ENCODE peak calls at places on chromosome 9, in eight cellular contexts. I is mammary epithelial cell, R is fibroblast of lung, Q is GM23248, G is PC-3, X is K562, V is HepG2, M is neural progenitor cell. N is an unnamed sample.

GRCh38 chr9:90505695-90506094 is 136.9 kb downstream of the DIRAS2 start:
- DNase-seq in R (no peak), M (no peak), I (no peak), Q (no peak), G (no peak), V (no peak), X (no peak), N (no peak)

GRCh38 chr9:127509261-127509954 is 58.1 kb downstream of the LRSAM1 start:
- DNase-seq in R (no peak), Q (no peak), M (no peak), I (no peak), V (no peak), G (no peak), X (peak; percentile 50), N (no peak)

GRCh38 chr9:120877276-120878034 is 467 bp upstream of the PHF19 start:
- DNase-seq in Q (peak; percentile 72), G (peak; percentile 76), X (peak; percentile 100), M (peak; percentile 83), I (peak; percentile 35), R (peak; percentile 55), V (peak; percentile 54), N (peak; percentile 83)

GRCh38 chr9:6106576-6107339 is 91.3 kb upstream of the RANBP6 start:
- DNase-seq in X (no peak), R (peak; percentile 2), V (peak; percentile 25), G (peak; percentile 60), M (peak; percentile 65), Q (peak; percentile 71), I (peak; percentile 70), N (peak; percentile 90)

GRCh38 chr9:33791117-33791516 is 4.2 kb upstream of the PRSS3 start:
- DNase-seq in M (no peak), G (peak; percentile 87), I (peak; percentile 70), R (peak; percentile 33), X (no peak), Q (peak; percentile 87), V (no peak), N (no peak)

GRCh38 chr9:90805006-90805993 is 3.7 kb downstream of the SYK start:
- DNase-seq in I (no peak), Q (no peak), M (no peak), X (no peak), V (no peak), G (no peak), R (no peak), N (no peak)

GRCh38 chr9:124685217-124685616 is 85.9 kb downstream of the NR6A1 start:
- DNase-seq in X (no peak), V (no peak), M (no peak), I (no peak), Q (no peak), R (peak; percentile 25), G (no peak), N (no peak)

GRCh38 chr9:134288731-134289130 is 37.5 kb upstream of the RXRA start:
- DNase-seq in X (no peak), M (no peak), I (no peak), Q (no peak), G (no peak), R (no peak), V (no peak), N (no peak)

GRCh38 chr9:89576404-89576824 is 28.4 kb upstream of the GADD45G start:
- DNase-seq in I (no peak), X (peak; percentile 10), G (peak; percentile 48), Q (peak; percentile 25), M (peak; percentile 27), V (peak; percentile 32), R (peak; percentile 13), N (peak; percentile 51)

GRCh38 chr9:16421534-16421933 is 448.9 kb downstream of the BNC2 start:
- DNase-seq in G (no peak), X (no peak), R (peak; percentile 63), M (no peak), V (no peak), Q (no peak), I (no peak), N (no peak)

GRCh38 chr9:133144142-133144886 is 19.4 kb downstream of the GBGT1 start:
- DNase-seq in I (peak; percentile 52), M (peak; percentile 91), R (peak; percentile 32), X (peak; percentile 74), Q (peak; percentile 86), V (peak; percentile 81), G (peak; percentile 85), N (peak; percentile 97)

GRCh38 chr9:127194881-127195713 is 69.5 kb upstream of the GARNL3 start:
- DNase-seq in I (peak; percentile 54), Q (peak; percentile 70), X (no peak), R (peak; percentile 20), G (peak; percentile 80), V (peak; percentile 79), M (no peak), N (no peak)

GRCh38 chr9:119955276-119955675 is 586.0 kb upstream of the BRINP1 start:
- DNase-seq in Q (peak; percentile 66), G (no peak), X (no peak), R (peak; percentile 30), I (no peak), V (no peak), M (no peak), N (no peak)

GRCh38 chr9:110180713-110181434 is 27.1 kb downstream of the C9orf152 start:
- DNase-seq in Q (peak; percentile 86), G (peak; percentile 79), I (peak; percentile 68), V (peak; percentile 83), M (no peak), R (peak; percentile 79), X (no peak), N (peak; percentile 67)

GRCh38 chr9:30765318-30765717 is 1619.1 kb upstream of the ACO1 start:
- DNase-seq in X (no peak), Q (no peak), I (no peak), R (no peak), G (no peak), V (no peak), M (no peak), N (no peak)

GRCh38 chr9:101469026-101469425 is 33.5 kb upstream of the ALDOB start:
- DNase-seq in I (no peak), M (no peak), X (no peak), G (no peak), Q (no peak), R (peak; percentile 12), V (no peak), N (no peak)

GRCh38 chr9:20904995-20905394 is 126.4 kb downstream of the HACD4 start:
- DNase-seq in V (no peak), G (no peak), X (no peak), M (no peak), R (no peak), I (no peak), Q (no peak), N (no peak)
- TF ChIP-seq EZH2 in V (no peak), G (no peak), X (no peak), M (no peak), R (no peak), I (no peak), Q (no peak), N (no peak)

GRCh38 chr9:13786131-13786530 is 506.6 kb upstream of the MPDZ start:
- DNase-seq in M (no peak), I (no peak), R (peak; percentile 86), G (no peak), V (no peak), Q (peak; percentile 32), X (no peak), N (no peak)
- H3K27ac ChIP-seq in M (no peak overlapping the region), I (no peak overlapping the region), R (no peak overlapping the region), G (no peak overlapping the region), V (no peak overlapping the region), Q (no peak overlapping the region), X (no peak overlapping the region), N (no peak overlapping the region)

GRCh38 chr9:14314929-14315753 is 1.2 kb upstream of the NFIB start:
- DNase-seq in R (peak; percentile 90), I (peak; percentile 85), V (peak; percentile 38), X (peak; percentile 70), M (peak; percentile 60), G (peak; percentile 85), Q (peak; percentile 69), N (peak; percentile 29)
- TF ChIP-seq EZH2 in R (no peak), I (no peak), V (no peak), X (no peak), M (no peak), G (no peak), Q (no peak), N (no peak)

DNA sequence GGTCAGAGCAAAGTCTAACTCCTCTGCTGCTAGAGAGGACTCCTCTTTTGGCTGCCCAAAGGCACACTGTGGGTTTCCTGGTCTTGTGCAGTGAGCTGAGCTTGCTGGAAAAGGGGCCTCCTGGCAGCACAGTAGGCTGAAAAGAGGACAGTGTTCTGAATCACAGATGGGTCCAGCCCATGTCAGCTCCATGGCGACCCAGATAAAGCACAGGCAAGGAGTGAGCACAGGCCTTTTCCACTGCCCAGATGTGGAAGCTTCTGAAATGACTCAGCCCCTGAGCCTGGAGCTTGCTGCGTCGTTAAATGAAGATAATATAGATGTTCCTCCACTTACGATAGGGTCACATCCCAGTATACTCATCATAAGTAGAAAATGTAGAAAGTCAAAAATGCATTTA is 8.1 kb downstream of the CCDC180 start:
- DNase-seq in G (no peak), V (no peak), M (no peak), R (peak; percentile 2), I (no peak), Q (peak; percentile 81), X (no peak), N (no peak)
- H3K27ac ChIP-seq in G (no peak overlapping the region), V (no peak overlapping the region), M (no peak overlapping the region), R (no peak overlapping the region), I (no peak overlapping the region), Q (no peak overlapping the region), X (no peak overlapping the region), N (no peak overlapping the region)

DNA sequence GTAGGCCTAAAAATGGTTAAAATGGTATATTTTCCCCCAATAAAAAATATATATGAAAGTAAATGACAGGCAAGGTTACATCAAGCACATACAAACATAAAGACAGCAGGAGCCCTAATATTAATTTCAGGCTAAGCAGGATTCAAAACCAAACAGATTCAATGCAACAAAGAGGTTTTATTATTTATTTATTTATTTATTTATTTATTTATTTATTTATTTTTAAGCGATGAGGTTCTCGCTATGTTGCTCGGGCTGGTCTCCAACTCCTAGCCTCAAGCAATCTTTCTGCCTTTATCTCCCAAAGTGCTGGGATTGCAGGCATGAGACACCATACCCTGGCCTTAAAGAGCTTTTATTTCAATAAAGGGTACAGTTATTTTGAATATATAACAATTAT is 106.4 kb upstream of the SHB start:
- DNase-seq in I (no peak), G (no peak), Q (no peak), X (no peak), M (no peak), R (no peak), V (no peak), N (no peak)
- TF ChIP-seq EZH2 in I (no peak), G (no peak), Q (no peak), X (no peak), M (no peak), R (no peak), V (no peak), N (no peak)

N was measured in MM.1S.